ENCODE peak calls at places on chromosomes 12 and 14, in four cellular contexts. A is A549, G is hepatocyte, X is cardiac muscle cell. V is an unnamed sample.

GRCh38 chr14:63134801-63135200 is 69.4 kb upstream of the RHOJ start:
- DNase-seq in A (peak), G (peak), X (peak), V (peak)

GRCh38 chr14:57692671-57693070 is 173.2 kb downstream of the SLC35F4 start:
- DNase-seq in A (peak), G (peak), X (peak), V (peak)

GRCh38 chr12:79424109-79424721 is 266.5 kb downstream of the PAWR start:
- DNase-seq in A (peak), G (peak), X (no peak), V (peak)

GRCh38 chr14:96097752-96098151 is 58.6 kb downstream of the C14orf132 start:
- DNase-seq in A (no peak), G (no peak), X (no peak), V (no peak)

GRCh38 chr12:72102150-72102549 is 163.5 kb downstream of the TPH2 start:
- DNase-seq in A (no peak), G (no peak), X (no peak), V (no peak)

GRCh38 chr12:112907415-112908157 is 824 bp downstream of the OAS1 start:
- DNase-seq in A (no peak), G (no peak), X (no peak), V (no peak)

GRCh38 chr12:117097159-117097558 is 2.1 kb downstream of the TESC start:
- DNase-seq in A (no peak), G (no peak), X (no peak), V (no peak)

GRCh38 chr12:107134558-107134957 is 41.2 kb upstream of the CRY1 start:
- DNase-seq in A (peak), G (peak), X (no peak), V (no peak)

GRCh38 chr14:69354383-69355154 is 43.5 kb downstream of the ERH start:
- DNase-seq in A (no peak), G (no peak), X (no peak), V (no peak)

GRCh38 chr12:108752387-108752786 is 21.1 kb upstream of the CORO1C start:
- DNase-seq in A (no peak), G (peak), X (no peak), V (no peak)

GRCh38 chr14:68549057-68549421 is 243.8 kb downstream of the ZFP36L1 start:
- DNase-seq in A (peak), G (no peak), X (no peak), V (peak)

GRCh38 chr12:64660237-64661018 is 50.1 kb downstream of the RASSF3 start:
- DNase-seq in A (no peak), G (no peak), X (no peak), V (no peak)

GRCh38 chr14:67583711-67584644 is 16.1 kb downstream of the PIGH start:
- DNase-seq in A (peak), G (peak), X (peak), V (peak)

GRCh38 chr14:50417853-50418252 is 21.2 kb upstream of the CDKL1 start:
- DNase-seq in A (no peak), G (no peak), X (no peak), V (no peak)

GRCh38 chr12:54371328-54372112 is 7.2 kb upstream of the GPR84 start:
- DNase-seq in A (no peak), G (no peak), X (no peak), V (no peak)

GRCh38 chr12:118061876-118062791 is 1.2 kb upstream of the WSB2 start:
- DNase-seq in A (peak), G (peak), X (peak), V (peak)

GRCh38 chr14:106848330-106849121 is 1322.1 kb downstream of the TMEM121 start:
- DNase-seq in A (peak), G (no peak), X (no peak), V (peak)

GRCh38 chr12:81255456-81255855 is 177.6 kb downstream of the ACSS3 start:
- DNase-seq in A (no peak), G (no peak), X (no peak), V (no peak)

GRCh38 chr12:96719671-96720362 is 187.2 kb upstream of the NEDD1 start:
- DNase-seq in A (no peak), G (no peak), X (no peak), V (peak)

GRCh38 chr14:72510566-72510965 is 383.3 kb downstream of the DPF3 start:
- DNase-seq in A (no peak), G (no peak), X (no peak), V (no peak)

GRCh38 chr12:21073822-21074460 is 57.1 kb upstream of the SLCO1B1 start:
- DNase-seq in A (peak), G (no peak), X (no peak), V (no peak)

GRCh38 chr12:120849765-120850164 is 54.4 kb downstream of the SPPL3 start:
- DNase-seq in A (peak), G (peak), X (peak), V (peak)

GRCh38 chr14:92294506-92294905 is 28.5 kb upstream of the SLC24A4 start:
- DNase-seq in A (no peak), G (no peak), X (no peak), V (no peak)

GRCh38 chr14:61588419-61588901 is 106.9 kb upstream of the HIF1A start:
- DNase-seq in A (no peak), G (no peak), X (no peak), V (no peak)

GRCh38 chr12:46533723-46534122 is 161.2 kb upstream of the SLC38A2 start:
- DNase-seq in A (no peak), G (no peak), X (no peak), V (no peak)

GRCh38 chr12:67517181-67517887 is 131.2 kb upstream of the DYRK2 start:
- DNase-seq in A (peak), G (no peak), X (no peak), V (peak)

GRCh38 chr12:117022465-117022864 is 76.8 kb downstream of the TESC start:
- DNase-seq in A (no peak), G (no peak), X (no peak), V (no peak)

GRCh38 chr12:33628087-33628486 is 188.5 kb upstream of the SYT10 start:
- DNase-seq in A (peak), G (no peak), X (no peak), V (no peak)

GRCh38 chr12:123106640-123107359 is 44.1 kb downstream of the PITPNM2 start:
- DNase-seq in A (peak), G (no peak), X (no peak), V (no peak)

GRCh38 chr12:32107376-32108267 is 975 bp downstream of the BICD1 start:
- DNase-seq in A (peak), G (peak), X (peak), V (peak)

GRCh38 chr12:124496584-124496983 is 70.8 kb downstream of the NCOR2 start:
- DNase-seq in A (peak), G (no peak), X (no peak), V (peak)

GRCh38 chr14:94404561-94404960 is 16.2 kb upstream of the SERPINA1 start:
- DNase-seq in A (no peak), G (no peak), X (no peak), V (no peak)

GRCh38 chr14:83887871-83888270 is 1642.1 kb upstream of the FLRT2 start:
- DNase-seq in A (no peak), G (no peak), X (no peak), V (no peak)

GRCh38 chr12:47935196-47935595 is 28.2 kb upstream of the TMEM106C start:
- DNase-seq in A (no peak), G (peak), X (peak), V (no peak)

GRCh38 chr12:109804820-109805761 is 28.1 kb downstream of the TRPV4 start:
- DNase-seq in A (peak), G (peak), X (peak), V (peak)

GRCh38 chr12:12502813-12503146 is 59.9 kb downstream of the DUSP16 start:
- DNase-seq in A (no peak), G (no peak), X (no peak), V (no peak)

GRCh38 chr14:68780358-68781160 is 12.3 kb downstream of the ZFP36L1 start:
- DNase-seq in A (peak), G (peak), X (no peak), V (no peak)

GRCh38 chr12:121520586-121521086 is 60.2 kb downstream of the KDM2B start:
- DNase-seq in A (no peak), G (no peak), X (no peak), V (no peak)

GRCh38 chr12:29320295-29321090 is 60.5 kb downstream of the ERGIC2 start:
- DNase-seq in A (peak), G (no peak), X (no peak), V (peak)

GRCh38 chr14:103126873-103127304 is 3.6 kb downstream of the TNFAIP2 start:
- DNase-seq in A (no peak), G (peak), X (peak), V (peak)
- H3K27ac ChIP-seq in A (peak), G (no peak), X (no peak), V (peak)

GRCh38 chr14:55416866-55417265 is 5.2 kb upstream of the ATG14 start:
- DNase-seq in A (peak), G (peak), X (peak), V (no peak)
- TF ChIP-seq CTCF in A (peak), G (peak), X (peak), V (peak)

DNA sequence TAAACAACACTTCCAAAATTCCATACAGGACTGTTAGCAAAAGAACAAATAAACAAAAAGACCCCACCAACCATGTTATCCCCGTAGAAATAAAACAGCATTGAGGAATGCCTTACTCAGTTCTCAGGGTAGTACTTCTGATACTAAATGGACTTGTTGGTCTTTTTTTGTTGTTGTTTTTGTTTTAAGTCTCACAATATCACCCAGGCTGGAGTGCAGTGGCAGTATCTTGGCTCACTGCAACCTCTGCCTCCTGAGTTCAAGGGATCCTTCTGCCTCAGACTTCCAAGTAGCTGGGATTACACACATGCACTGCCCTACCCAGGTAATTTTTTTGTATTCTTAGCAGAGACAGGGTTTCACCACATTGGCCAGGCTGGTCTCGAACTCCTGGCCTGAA is 17.1 kb downstream of the HNRNPC start:
- DNase-seq in A (no peak), G (no peak), X (no peak), V (no peak)
- H3K27ac ChIP-seq in A (no peak), G (no peak), X (no peak), V (no peak)

GRCh38 chr14:102501751-102502315 is 7.7 kb downstream of the ANKRD9 start:
- DNase-seq in A (no peak), G (no peak), X (no peak), V (no peak)
- TF ChIP-seq CTCF in A (peak), G (peak), X (no peak), V (no peak)

GRCh38 chr14:35687335-35687939 is 121.7 kb downstream of the RALGAPA1 start:
- DNase-seq in A (peak), G (peak), X (peak), V (peak)
- H3K27ac ChIP-seq in A (no peak), G (no peak), X (no peak), V (no peak)

GRCh38 chr14:36520601-36521525 is 831 bp upstream of the NKX2-1 start:
- DNase-seq in A (peak), G (peak), X (peak), V (peak)
- TF ChIP-seq CTCF in A (peak), G (peak), X (peak), V (peak)

DNA sequence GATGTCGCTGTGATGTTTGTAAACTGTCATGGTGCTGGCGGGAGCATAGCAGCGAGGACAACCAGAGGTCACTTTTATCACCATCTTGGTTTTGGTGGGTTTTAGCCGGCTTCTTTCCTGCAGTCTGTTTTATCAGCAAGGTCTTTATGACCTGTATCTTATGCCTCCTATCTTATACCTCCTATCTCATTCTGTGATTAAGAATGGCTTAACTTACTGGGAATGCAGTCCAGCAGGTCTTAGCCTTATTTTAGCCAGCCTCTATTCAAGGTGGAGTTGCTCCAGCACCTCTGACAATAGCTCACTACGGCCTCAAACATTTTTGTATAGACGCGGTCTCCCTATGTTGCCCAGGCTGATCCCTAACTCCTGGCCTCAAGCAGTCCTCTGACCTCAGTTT is 53.7 kb downstream of the B4GALNT3 start:
- DNase-seq in A (no peak), G (no peak), X (no peak), V (no peak)
- H3K27ac ChIP-seq in A (no peak), G (peak), X (no peak), V (no peak)

GRCh38 chr14:47207636-47208035 is 467.8 kb downstream of the MDGA2 start:
- DNase-seq in A (peak), G (no peak), X (no peak), V (no peak)
- TF ChIP-seq CTCF in A (no peak), G (peak), X (no peak), V (no peak)

V was measured in RWPE1.